ENCODE peak calls at places on chromosomes 5 and 9, in six cellular contexts. O is MCF 10A, B is suprapubic skin, E is HFF-Myc, C is HCT116, U is mammary epithelial cell. F is an unnamed sample.

GRCh38 chr9:124574534-124574933 is 67.3 kb upstream of the NR5A1 start:
- DNase-seq in U (peak; percentile 5), C (peak; percentile 31), O (no peak), E (no peak), B (no peak), F (no peak)

GRCh38 chr5:83956386-83956785 is 235.7 kb upstream of the HAPLN1 start:
- DNase-seq in B (no peak), C (no peak), U (no peak), O (no peak), E (no peak), F (no peak)

GRCh38 chr5:141941307-141941706 is 16.7 kb downstream of the PCDH12 start:
- DNase-seq in C (no peak), B (no peak), E (peak; percentile 10), U (peak; percentile 37), O (no peak), F (no peak)

GRCh38 chr9:98538626-98539031 is 170.1 kb downstream of the GABBR2 start:
- DNase-seq in U (no peak), E (no peak), O (peak; percentile 18), B (no peak), C (no peak), F (no peak)

GRCh38 chr9:26677965-26678745 is 214.4 kb downstream of the CAAP1 start:
- DNase-seq in U (peak; percentile 23), C (no peak), B (no peak), O (no peak), E (no peak), F (no peak)

GRCh38 chr9:72888943-72889342 is 63.9 kb downstream of the ALDH1A1 start:
- DNase-seq in B (no peak), C (no peak), O (no peak), U (no peak), E (no peak), F (no peak)

GRCh38 chr5:63837437-63837836 is 124.8 kb downstream of the HTR1A start:
- DNase-seq in C (no peak), E (no peak), U (no peak), B (no peak), O (no peak), F (no peak)

GRCh38 chr9:114093031-114093471 is 6.0 kb downstream of the KIF12 start:
- DNase-seq in B (peak; percentile 45), U (no peak), C (no peak), O (no peak), E (no peak), F (peak; percentile 50)

GRCh38 chr9:129720181-129720864 is 32.5 kb downstream of the PTGES start:
- DNase-seq in U (no peak), E (no peak), C (no peak), O (no peak), B (no peak), F (no peak)

GRCh38 chr9:122374885-122375420 is 4.1 kb downstream of the PTGS1 start:
- DNase-seq in E (peak; percentile 75), U (no peak), C (no peak), O (no peak), B (no peak), F (no peak)

GRCh38 chr5:147245381-147246055 is 10.7 kb downstream of the STK32A start:
- DNase-seq in B (no peak), C (no peak), U (no peak), O (no peak), E (no peak), F (no peak)

GRCh38 chr5:178377583-178378270 is 145.1 kb upstream of the PHYKPL start:
- DNase-seq in C (no peak), E (no peak), O (no peak), U (no peak), B (no peak), F (no peak)

DNA sequence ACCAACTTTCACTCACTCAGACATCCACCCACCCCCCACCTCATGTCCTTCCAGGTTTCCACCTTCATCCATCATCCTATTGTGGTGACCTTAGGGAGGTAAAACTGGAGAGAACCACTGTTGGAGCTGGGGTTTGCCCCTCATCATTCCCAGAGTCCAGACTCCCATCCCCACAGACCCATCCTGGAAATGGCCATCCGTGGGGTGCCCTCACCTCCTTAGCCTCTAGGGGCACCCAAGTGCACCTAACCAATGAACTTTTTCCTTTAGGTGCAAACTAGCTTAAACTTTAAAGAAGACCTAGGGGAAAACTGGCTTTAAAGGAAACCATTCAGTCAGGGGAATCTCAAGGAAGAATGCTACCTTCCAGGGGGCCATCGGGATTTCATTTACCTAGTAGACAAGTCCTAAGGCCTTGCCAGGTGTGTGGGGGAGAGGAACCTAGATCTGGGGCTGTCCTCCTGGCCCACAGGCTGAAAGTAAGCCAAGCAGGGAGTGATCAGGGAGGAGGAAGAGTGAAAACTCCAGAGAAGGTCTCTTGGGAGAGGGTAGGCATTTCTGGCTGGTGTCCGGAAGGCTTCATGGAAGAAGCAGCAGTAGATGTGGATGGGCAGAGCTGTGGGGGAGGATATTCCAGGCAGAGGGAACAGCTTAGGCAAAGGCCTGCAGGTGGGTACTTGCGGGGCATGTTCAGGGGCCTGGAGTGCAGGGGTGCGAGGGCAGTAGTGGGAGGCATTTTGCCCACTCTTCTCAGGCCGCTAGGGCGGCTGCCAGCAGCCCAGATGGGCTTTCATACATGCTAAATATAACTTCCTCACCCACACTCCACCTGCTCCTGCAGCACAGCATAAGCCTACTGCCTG is 11.6 kb downstream of the RGS14 start:
- DNase-seq in O (peak; percentile 71), E (no peak), U (no peak), B (no peak), C (no peak), F (no peak)
- TF ChIP-seq CTCF in O (peak; percentile 79), E (peak; percentile 75), U (peak; percentile 78), B (peak; percentile 20), C (peak; percentile 82), F (peak; percentile 74)

DNA sequence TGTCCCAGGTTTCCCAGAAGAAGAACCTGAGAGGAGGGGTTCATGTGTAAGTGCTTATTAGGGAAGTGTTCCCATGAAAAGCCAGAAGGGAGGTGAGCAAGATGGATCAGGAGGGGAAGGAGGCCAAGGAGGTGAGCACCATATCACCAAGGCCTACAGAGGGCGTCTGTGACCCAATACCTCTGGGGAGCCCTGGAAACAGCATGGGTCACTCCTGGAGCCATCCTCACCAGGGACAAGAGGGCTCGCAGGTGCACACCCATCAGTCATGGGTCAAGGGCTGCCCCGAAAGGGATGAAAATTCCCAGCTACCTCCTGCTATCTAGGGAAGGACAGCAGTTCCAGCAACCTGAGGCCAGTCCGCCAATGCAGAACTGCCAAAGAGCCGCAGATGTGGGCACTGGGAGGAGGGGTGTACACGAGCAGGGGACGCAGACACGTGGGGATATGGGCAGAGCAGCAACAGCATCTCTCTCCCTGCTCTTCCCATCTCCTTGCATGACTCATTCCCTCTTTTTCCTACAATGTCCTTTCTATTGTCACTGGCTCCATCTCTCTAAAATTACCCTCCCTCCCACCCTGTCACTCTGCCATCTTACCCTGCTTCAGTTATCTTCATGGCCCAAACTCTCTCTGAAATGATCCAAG is 167.6 kb upstream of the FSTL4 start:
- DNase-seq in C (no peak), U (no peak), O (no peak), B (no peak), E (no peak), F (peak; percentile 40)
- TF ChIP-seq CTCF in C (no peak), U (no peak), O (no peak), B (no peak), E (no peak), F (no peak)

DNA sequence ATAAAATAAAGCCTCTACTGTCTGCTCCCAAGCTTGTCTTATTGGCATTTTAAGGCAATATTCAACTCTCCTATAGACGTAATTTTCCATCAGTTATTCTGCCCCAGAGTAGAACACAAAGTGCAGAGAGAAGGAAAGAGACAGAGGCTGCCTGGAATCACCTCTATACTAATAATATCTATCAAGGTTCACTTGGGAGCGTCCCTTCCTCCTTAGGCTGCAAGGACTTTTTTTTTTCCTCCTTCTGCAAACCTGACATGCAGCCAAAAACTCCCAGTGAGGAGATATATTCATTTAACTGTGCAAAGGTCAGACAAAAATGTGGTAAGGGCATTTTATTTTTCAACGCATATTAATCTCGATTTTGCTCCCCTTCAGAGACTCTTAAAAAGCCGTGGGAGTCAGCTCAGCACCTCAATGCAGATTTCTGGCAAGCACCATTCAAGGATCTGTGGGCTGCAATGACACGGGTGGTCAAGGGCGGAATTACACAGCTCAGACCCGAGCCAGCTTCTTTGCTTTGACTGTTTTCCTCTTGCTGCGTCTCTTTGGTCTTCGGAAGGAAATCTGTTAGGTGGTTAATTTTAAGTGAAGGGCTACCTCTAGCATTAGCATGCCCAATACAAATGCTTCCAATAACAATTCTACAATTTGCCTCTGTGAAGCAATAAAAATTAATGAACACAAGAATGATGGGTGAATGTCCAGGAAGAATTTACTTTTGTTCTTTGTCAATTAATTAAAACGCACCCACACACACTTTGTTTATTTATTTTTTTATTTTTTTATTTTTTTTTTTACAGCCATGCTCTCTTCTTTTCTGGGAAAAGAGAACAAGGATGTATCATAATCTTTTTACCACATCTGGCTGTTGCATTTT is 587.7 kb upstream of the GRAMD2B start:
- DNase-seq in U (no peak), O (peak; percentile 33), C (peak; percentile 36), E (no peak), B (no peak), F (no peak)
- TF ChIP-seq CTCF in U (peak; percentile 60), O (peak; percentile 44), C (peak; percentile 65), E (peak; percentile 46), B (no peak), F (peak; percentile 84)

GRCh38 chr5:149863830-149864229 is 80.8 kb downstream of the PDE6A start:
- DNase-seq in B (no peak), C (no peak), U (no peak), E (no peak), O (no peak), F (no peak)

GRCh38 chr5:149860801-149861322 is 83.7 kb downstream of the PDE6A start:
- DNase-seq in U (peak; percentile 76), C (no peak), O (peak; percentile 94), B (no peak), E (no peak), F (no peak)

GRCh38 chr5:149863176-149863575 is 81.4 kb downstream of the PDE6A start:
- DNase-seq in C (no peak), E (no peak), U (no peak), B (no peak), O (no peak), F (no peak)

GRCh38 chr5:149869266-149869875 is 75.2 kb downstream of the PDE6A start:
- DNase-seq in O (no peak), E (no peak), B (no peak), C (no peak), U (no peak), F (no peak)

GRCh38 chr5:149865746-149866145 is 78.8 kb downstream of the PDE6A start:
- DNase-seq in B (no peak), E (no peak), O (peak; percentile 64), U (peak; percentile 14), C (no peak), F (no peak)
- TF ChIP-seq CTCF in B (no peak), E (no peak), O (no peak), U (no peak), C (no peak), F (no peak)

GRCh38 chr5:82023530-82024095 is 51.8 kb downstream of the ATG10 start:
- DNase-seq in C (no peak), B (no peak), O (no peak), E (peak; percentile 36), U (no peak), F (no peak)
- TF ChIP-seq CTCF in C (no peak), B (no peak), O (no peak), E (no peak), U (no peak), F (no peak)

F was measured in type B pancreatic cell.